ENCODE peak calls at places on chromosomes 11 and 22, in six cellular contexts. K is HCT116, U is H1, B is HepG2, A is WTC11, P is GM12878. D is an unnamed sample.

GRCh38 chr22:40181323-40181722 is 3.6 kb downstream of the TNRC6B start:
- DNase-seq in B (no peak), K (no peak), P (no peak), U (no peak), A (no peak), D (no peak)

GRCh38 chr11:62707277-62707771 is at the start of the genes BSCL2 and GNG3:
- DNase-seq in B (no peak), A (peak), K (no peak), U (peak), P (no peak), D (peak)

GRCh38 chr11:56782167-56782847 is 33.8 kb upstream of the OR9G4 start:
- DNase-seq in A (no peak), P (peak), U (no peak), K (no peak), B (no peak), D (no peak)

GRCh38 chr11:73496134-73496533 is 101.8 kb downstream of the FAM168A start:
- DNase-seq in B (no peak), A (no peak), U (no peak), P (no peak), K (no peak), D (no peak)

GRCh38 chr11:19628018-19628417 is 84.6 kb upstream of the NAV2 start:
- DNase-seq in B (no peak), P (no peak), K (no peak), U (no peak), A (no peak), D (no peak)

GRCh38 chr11:72962084-72962483 is 147.9 kb downstream of the ATG16L2 start:
- DNase-seq in P (no peak), B (no peak), A (no peak), K (no peak), U (no peak), D (no peak)

GRCh38 chr22:43515411-43515810 is 103.6 kb downstream of the MPPED1 start:
- DNase-seq in P (no peak), B (no peak), U (no peak), K (no peak), A (no peak), D (no peak)

GRCh38 chr22:43090130-43090789 is 1.1 kb upstream of the TTLL1 start:
- DNase-seq in K (peak), U (no peak), A (no peak), B (peak), P (peak), D (peak)

GRCh38 chr11:1192741-1193325 is 30.0 kb upstream of the MUC5B start:
- DNase-seq in B (no peak), A (peak), K (no peak), P (no peak), U (no peak), D (no peak)

GRCh38 chr11:92830382-92831148 is 138.9 kb upstream of the MTNR1B start:
- DNase-seq in U (no peak), K (no peak), A (no peak), P (no peak), B (no peak), D (no peak)

GRCh38 chr11:22522225-22522624 is 103.4 kb downstream of the FANCF start:
- DNase-seq in A (no peak), U (no peak), B (no peak), K (no peak), P (no peak), D (no peak)

GRCh38 chr11:47107709-47108108 is 69.0 kb downstream of the ARFGAP2 start:
- DNase-seq in P (no peak), U (no peak), B (no peak), K (no peak), A (no peak), D (no peak)

GRCh38 chr11:9313648-9314290 is 624 bp downstream of the TMEM41B start:
- DNase-seq in U (no peak), A (no peak), B (no peak), K (no peak), P (no peak), D (peak)

GRCh38 chr22:20131593-20131855 is at the start of gene ZDHHC8:
- DNase-seq in B (no peak), K (no peak), U (no peak), A (no peak), P (no peak), D (peak)

GRCh38 chr11:8313504-8314090 is 49.9 kb upstream of the LMO1 start:
- DNase-seq in B (no peak), A (no peak), P (no peak), K (no peak), U (no peak), D (no peak)

GRCh38 chr22:26597480-26597879 is 7.5 kb upstream of the TPST2 start:
- DNase-seq in P (no peak), B (no peak), A (no peak), K (no peak), U (no peak), D (no peak)

GRCh38 chr11:4480577-4481539 is 1.6 kb upstream of the OR52K1 start:
- DNase-seq in P (no peak), K (no peak), B (no peak), U (no peak), A (no peak), D (no peak)

GRCh38 chr22:48719978-48720661 is 1107.6 kb downstream of the BRD1 start:
- DNase-seq in K (no peak), U (no peak), P (no peak), A (peak), B (no peak), D (peak)

GRCh38 chr11:95898782-95899181 is 25.1 kb downstream of the MTMR2 start:
- DNase-seq in P (no peak), U (no peak), B (no peak), K (no peak), A (no peak), D (no peak)

GRCh38 chr22:30222321-30222720 is 24.2 kb downstream of the LIF start:
- DNase-seq in U (no peak), K (no peak), P (no peak), B (no peak), A (no peak), D (no peak)

GRCh38 chr11:131408011-131408640 is 37.7 kb downstream of the NTM start:
- DNase-seq in B (peak), U (peak), A (peak), K (no peak), P (no peak), D (peak)

GRCh38 chr11:65290448-65291165 is 24.1 kb upstream of the CDC42EP2 start:
- DNase-seq in B (no peak), K (no peak), P (peak), U (no peak), A (no peak), D (peak)

GRCh38 chr11:37322333-37323194 is 724.5 kb upstream of the RAG2 start:
- DNase-seq in P (no peak), A (no peak), B (no peak), K (no peak), U (no peak), D (no peak)

GRCh38 chr11:109303342-109303741 is 118.6 kb upstream of the C11orf87 start:
- DNase-seq in K (no peak), A (no peak), B (no peak), P (no peak), U (no peak), D (no peak)

GRCh38 chr11:2526808-2527381 is 82.1 kb downstream of the KCNQ1 start:
- DNase-seq in A (peak), K (no peak), P (no peak), U (no peak), B (no peak), D (peak)

GRCh38 chr11:106969660-106970059 is 48.6 kb downstream of the GUCY1A2 start:
- DNase-seq in U (no peak), K (no peak), A (no peak), P (no peak), B (no peak), D (no peak)

GRCh38 chr11:2772544-2773031 is 72.8 kb upstream of the KCNQ1OT1 start:
- DNase-seq in A (peak), P (no peak), U (no peak), K (peak), B (no peak), D (no peak)

GRCh38 chr22:25757686-25758085 is 15.7 kb downstream of the MYO18B start:
- DNase-seq in B (no peak), U (no peak), K (no peak), P (no peak), A (no peak), D (no peak)

GRCh38 chr11:114082415-114082748 is 22.9 kb downstream of the ZBTB16 start:
- DNase-seq in P (no peak), K (no peak), U (no peak), B (peak), A (no peak), D (no peak)

GRCh38 chr11:46248270-46249102 is 29.0 kb upstream of the CREB3L1 start:
- DNase-seq in K (peak), U (no peak), A (no peak), B (peak), P (no peak), D (peak)

GRCh38 chr11:23944939-23945338 is 551.9 kb upstream of the LUZP2 start:
- DNase-seq in A (no peak), U (no peak), B (no peak), K (no peak), P (no peak), D (no peak)

GRCh38 chr22:33240901-33241300 is 182.7 kb upstream of the SYN3 start:
- DNase-seq in A (no peak), B (no peak), P (no peak), K (no peak), U (no peak), D (no peak)

GRCh38 chr11:122186439-122187080 is 70.5 kb upstream of the BLID start:
- DNase-seq in P (no peak), B (no peak), A (no peak), K (peak), U (no peak), D (no peak)

GRCh38 chr22:20439928-20440575 is 2.4 kb upstream of the SCARF2 start:
- DNase-seq in P (no peak), K (no peak), A (no peak), U (no peak), B (no peak), D (no peak)

GRCh38 chr22:49102367-49102766 is 725.3 kb downstream of the BRD1 start:
- DNase-seq in P (no peak), K (no peak), A (no peak), U (no peak), B (no peak), D (no peak)

GRCh38 chr22:49160261-49161001 is 667.2 kb downstream of the BRD1 start:
- DNase-seq in A (no peak), B (no peak), U (no peak), P (no peak), K (no peak), D (no peak)

GRCh38 chr22:45905924-45906865 is 70.8 kb downstream of the WNT7B start:
- DNase-seq in K (no peak), U (no peak), B (no peak), P (no peak), A (no peak), D (no peak)

GRCh38 chr11:107307991-107308390 is 149.6 kb downstream of the CWF19L2 start:
- DNase-seq in A (no peak), P (no peak), B (no peak), U (no peak), K (no peak), D (no peak)

DNA sequence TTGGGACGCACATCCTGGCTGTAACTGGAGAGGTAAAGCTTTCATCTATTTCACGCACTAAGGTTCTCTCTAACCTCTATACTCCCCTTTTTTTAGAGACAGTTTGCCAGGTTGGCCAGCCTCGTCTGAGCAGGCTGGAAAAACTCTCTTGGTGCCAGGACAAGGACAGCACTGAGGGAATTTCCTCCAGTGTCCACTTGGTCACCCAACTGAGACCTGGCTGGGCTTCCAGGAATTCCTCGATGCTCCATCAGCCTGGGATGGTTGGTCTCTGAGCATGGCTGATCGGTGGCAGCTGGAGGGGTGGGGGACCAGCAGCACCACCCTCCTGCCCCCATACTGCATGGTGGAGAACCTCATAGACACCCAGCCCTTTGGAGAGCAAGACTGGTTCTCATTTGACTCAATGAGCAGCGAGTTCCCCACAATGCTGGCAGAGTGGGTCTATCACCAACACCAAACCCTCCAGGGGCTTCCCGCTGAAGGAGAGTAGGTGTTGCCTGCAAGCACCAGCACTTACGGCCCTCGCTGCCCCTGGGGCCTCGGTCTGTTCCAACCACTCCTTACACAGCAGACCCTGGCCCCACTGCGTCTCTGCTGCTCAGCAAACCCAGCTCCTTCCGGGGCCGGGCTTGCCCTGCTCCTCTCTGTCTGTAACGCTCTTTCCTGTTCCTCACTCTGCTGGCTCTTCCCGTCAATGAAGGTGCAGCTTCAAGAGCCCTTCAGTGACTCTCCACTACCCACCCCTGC is 122.2 kb downstream of the ST3GAL4 start:
- DNase-seq in P (no peak), A (no peak), B (no peak), K (no peak), U (no peak), D (no peak)
- TF ChIP-seq ATF3 in P (no peak), A (no peak), B (no peak), K (no peak), U (no peak), D (no peak)

GRCh38 chr22:19086417-19086816 is 35.8 kb downstream of the DGCR2 start:
- DNase-seq in K (no peak), A (no peak), U (no peak), B (no peak), P (no peak), D (no peak)
- TF ChIP-seq ATF3 in K (no peak), A (no peak), U (no peak), B (no peak), P (no peak), D (no peak)

GRCh38 chr22:23831261-23831660 is 7.5 kb downstream of the DERL3 start:
- DNase-seq in K (no peak), U (no peak), P (no peak), A (no peak), B (no peak), D (no peak)

GRCh38 chr22:23827351-23827995 is 11.3 kb downstream of the DERL3 start:
- DNase-seq in U (no peak), A (no peak), B (no peak), K (no peak), P (no peak), D (no peak)

GRCh38 chr22:23828800-23829680 is 9.8 kb downstream of the DERL3 start:
- DNase-seq in A (no peak), B (no peak), P (no peak), K (no peak), U (no peak), D (no peak)

GRCh38 chr22:23831781-23832180 is 7.0 kb downstream of the DERL3 start:
- DNase-seq in B (no peak), A (no peak), U (no peak), K (no peak), P (no peak), D (no peak)

DNA sequence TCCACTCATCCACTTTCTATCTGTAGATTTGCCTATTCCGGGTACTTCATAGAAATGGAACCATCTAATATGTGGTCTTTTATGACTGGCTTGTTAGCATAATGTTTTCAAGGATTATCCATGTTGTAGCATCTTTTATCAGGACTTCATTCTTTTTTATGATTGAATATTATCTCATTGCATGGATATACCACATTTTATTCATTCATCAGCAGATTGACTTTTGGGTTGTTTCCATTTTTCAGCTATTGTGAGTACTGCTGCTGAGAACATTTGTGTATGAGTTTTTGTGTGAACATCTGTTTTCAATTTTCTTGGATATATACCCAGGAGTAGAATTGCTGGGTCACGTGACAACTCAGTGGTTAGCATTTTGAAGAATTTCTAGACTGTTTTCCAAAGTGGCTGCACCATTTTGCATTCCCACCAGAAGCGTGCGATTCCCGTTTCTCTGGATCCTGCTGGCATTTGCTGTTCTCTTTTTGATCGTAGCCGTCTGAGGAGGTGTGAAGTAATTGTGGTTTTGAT is 8.9 kb downstream of the DERL3 start:
- DNase-seq in K (no peak), B (no peak), P (no peak), A (no peak), U (no peak), D (no peak)
- TF ChIP-seq ATF3 in K (no peak), B (no peak), P (no peak), A (no peak), U (no peak), D (no peak)

GRCh38 chr11:34252651-34253050 is 105.2 kb downstream of the ABTB2 start:
- DNase-seq in U (no peak), P (no peak), B (no peak), A (no peak), K (no peak), D (no peak)

GRCh38 chr11:34252015-34252414 is 105.8 kb downstream of the ABTB2 start:
- DNase-seq in K (no peak), P (no peak), B (no peak), A (no peak), U (no peak), D (no peak)

GRCh38 chr11:34249439-34250073 is 108.3 kb downstream of the ABTB2 start:
- DNase-seq in K (no peak), P (no peak), U (no peak), A (no peak), B (peak), D (no peak)

GRCh38 chr11:34251640-34251980 is 106.2 kb downstream of the ABTB2 start:
- DNase-seq in K (no peak), B (no peak), A (no peak), P (no peak), U (no peak), D (no peak)

DNA sequence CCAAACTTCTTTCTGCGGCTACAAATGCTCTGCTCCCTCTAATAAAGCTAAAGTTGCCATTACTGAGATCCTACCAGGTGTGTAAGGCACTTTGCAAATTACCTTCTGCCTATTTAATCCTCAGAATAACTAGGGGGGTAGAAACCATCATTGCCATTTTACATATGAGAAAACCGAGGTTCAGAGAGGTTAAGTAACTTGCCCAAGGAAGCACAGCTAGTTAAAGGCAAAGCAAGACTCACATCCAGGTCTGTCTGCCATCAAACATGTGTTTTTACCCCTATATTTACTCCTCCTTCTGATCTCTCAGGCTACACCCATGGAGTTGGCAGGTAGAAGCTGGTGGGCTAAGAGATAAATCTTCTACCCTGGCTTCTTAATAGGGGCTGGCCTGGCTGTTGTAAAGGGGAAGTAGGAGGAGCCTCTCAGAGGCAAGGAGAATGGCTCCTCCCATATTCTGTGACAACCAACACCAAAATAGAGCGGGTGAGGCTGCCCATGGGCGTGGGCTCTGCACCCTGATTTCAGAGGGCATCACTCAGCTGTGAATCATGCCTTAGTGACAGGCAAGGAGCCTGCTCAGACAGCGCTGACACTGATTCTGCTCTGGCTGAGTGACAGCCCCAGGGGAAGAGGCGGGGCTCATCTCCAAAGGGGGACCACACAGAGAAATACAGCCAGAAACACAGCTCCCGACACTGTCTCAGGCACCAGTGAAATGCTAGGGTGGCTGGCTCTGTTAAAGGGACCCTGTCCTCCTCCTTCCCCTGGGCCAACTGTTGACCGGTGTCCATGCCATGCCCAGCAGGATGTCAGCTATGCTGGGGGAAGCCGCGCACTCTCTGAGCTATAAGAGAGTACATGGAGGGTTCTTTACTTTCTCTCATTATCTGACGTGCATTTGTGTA is 106.8 kb downstream of the ABTB2 start:
- DNase-seq in A (peak), U (no peak), K (peak), P (no peak), B (no peak), D (no peak)
- TF ChIP-seq ATF3 in A (no peak), U (no peak), K (no peak), P (no peak), B (no peak), D (no peak)

DNA sequence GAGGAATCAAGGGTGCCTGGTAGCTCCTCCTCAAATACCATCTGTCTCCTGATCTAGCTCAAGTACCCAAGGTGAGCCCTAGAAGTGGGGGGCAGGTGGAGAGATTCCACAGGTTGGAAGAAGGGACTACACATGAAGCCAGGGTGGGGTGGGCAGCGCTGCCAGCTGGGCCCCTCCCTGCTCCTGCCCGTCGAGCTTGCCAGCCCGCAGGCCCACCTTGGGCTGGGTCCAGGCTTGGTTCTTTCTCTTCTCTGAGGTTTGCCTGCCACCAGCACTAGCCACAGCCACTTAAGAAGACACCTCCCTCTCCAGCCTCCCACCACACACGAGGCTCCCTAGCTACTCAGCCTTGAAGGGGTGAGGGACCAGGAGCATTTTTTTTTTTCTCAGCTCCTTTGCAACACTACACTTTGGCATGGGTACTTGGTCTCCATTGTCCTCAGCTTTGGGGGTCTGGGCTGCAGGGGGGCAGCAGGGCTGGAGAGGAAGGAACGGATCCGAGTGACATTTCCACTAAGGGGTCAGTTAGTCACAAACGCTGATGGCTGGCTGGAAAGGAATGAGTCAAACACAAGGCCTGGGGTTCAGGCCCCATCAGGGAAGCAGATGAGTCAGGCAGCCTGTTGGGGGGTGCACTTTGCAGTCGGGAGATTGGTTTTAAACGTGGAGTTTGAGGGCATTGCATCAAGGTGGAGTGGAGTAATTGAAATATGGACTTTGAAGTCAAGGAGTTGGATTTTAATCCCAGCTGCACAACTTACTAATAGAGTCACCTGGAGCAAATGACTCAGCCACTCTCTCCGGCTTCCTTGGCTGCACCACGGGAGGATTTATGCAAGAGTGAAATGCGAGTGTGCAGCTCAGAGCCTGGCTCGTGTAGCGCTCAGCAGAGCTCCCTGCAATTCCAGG is 7.4 kb upstream of the NPTXR start:
- DNase-seq in U (no peak), P (no peak), A (no peak), B (no peak), K (peak), D (no peak)
- TF ChIP-seq ATF3 in U (no peak), P (no peak), A (no peak), B (no peak), K (no peak), D (no peak)

D was measured in K562.